ENCODE peak calls at places on chromosomes 7 and 10, in ten cellular contexts. D, J, R, N, L, C, A, V, I and U are unnamed samples.

GRCh38 chr7:134602921-134603394 is 43.7 kb upstream of the BPGM start:
- DNase-seq in D (no peak), J (no peak), R (no peak), N (no peak), L (no peak), C (no peak), A (peak; percentile 17), V (peak; percentile 77), I (no peak), U (no peak)

GRCh38 chr10:19785366-19785765 is 30.9 kb upstream of the PLXDC2 start:
- DNase-seq in D (no peak), J (no peak), R (no peak), N (no peak), L (no peak), C (no peak), A (no peak), V (no peak), I (no peak), U (no peak)

GRCh38 chr10:110742801-110743200 is 98.7 kb downstream of the RBM20 start:
- DNase-seq in D (no peak), J (no peak), R (no peak), N (no peak), L (no peak), C (no peak), A (no peak), V (no peak), I (no peak), U (no peak)

GRCh38 chr7:157619753-157620525 is 283.1 kb downstream of the DNAJB6 start:
- DNase-seq in D (no peak), J (no peak), R (no peak), N (peak; percentile 83), L (no peak), C (no peak), A (no peak), V (no peak), I (no peak), U (no peak)

GRCh38 chr7:104627516-104627915 is 299.1 kb downstream of the LHFPL3 start:
- DNase-seq in D (no peak), J (no peak), R (no peak), N (no peak), L (no peak), C (no peak), A (peak; percentile 29), V (no peak), I (peak; percentile 4), U (no peak)

GRCh38 chr10:14185501-14186045 is 145.2 kb downstream of the FRMD4A start:
- DNase-seq in D (no peak), J (peak; percentile 76), R (no peak), N (no peak), L (no peak), C (no peak), A (peak; percentile 76), V (no peak), I (peak; percentile 76), U (peak; percentile 63)

GRCh38 chr10:122128357-122128756 is 139.4 kb downstream of the TACC2 start:
- DNase-seq in D (no peak), J (no peak), R (no peak), N (no peak), L (no peak), C (no peak), A (no peak), V (no peak), I (no peak), U (no peak)

GRCh38 chr10:35447693-35448407 is 111.5 kb downstream of the CCNY start:
- DNase-seq in D (peak; percentile 76), J (no peak), R (no peak), N (no peak), L (no peak), C (no peak), A (peak; percentile 79), V (no peak), I (peak; percentile 44), U (no peak)

GRCh38 chr7:27147211-27148030 is at the start of gene HOXA6:
- DNase-seq in D (no peak), J (no peak), R (no peak), N (peak; percentile 92), L (no peak), C (peak; percentile 73), A (no peak), V (no peak), I (no peak), U (no peak)

GRCh38 chr7:12490105-12490688 is 80.3 kb upstream of the SCIN start:
- DNase-seq in D (no peak), J (no peak), R (no peak), N (no peak), L (no peak), C (no peak), A (peak; percentile 45), V (peak; percentile 3), I (peak; percentile 30), U (peak; percentile 33)

GRCh38 chr7:69276011-69276729 is 322.1 kb upstream of the AUTS2 start:
- DNase-seq in D (no peak), J (no peak), R (no peak), N (no peak), L (no peak), C (peak; percentile 41), A (no peak), V (no peak), I (no peak), U (no peak)

GRCh38 chr10:42754155-42755027 is 28.2 kb upstream of the BMS1 start:
- DNase-seq in D (peak; percentile 48), J (peak; percentile 69), R (no peak), N (no peak), L (no peak), C (no peak), A (peak; percentile 22), V (no peak), I (no peak), U (no peak)

GRCh38 chr7:155815332-155816191 is 3.3 kb upstream of the SHH start:
- DNase-seq in D (peak; percentile 69), J (peak; percentile 84), R (no peak), N (no peak), L (peak; percentile 75), C (no peak), A (peak; percentile 58), V (no peak), I (peak; percentile 59), U (peak; percentile 56)

GRCh38 chr7:140539466-140539865 is 60.2 kb upstream of the MKRN1 start:
- DNase-seq in D (no peak), J (peak; percentile 24), R (no peak), N (no peak), L (no peak), C (no peak), A (no peak), V (no peak), I (no peak), U (no peak)

GRCh38 chr7:131370523-131370968 is 42.9 kb downstream of the MKLN1 start:
- DNase-seq in D (peak; percentile 18), J (no peak), R (no peak), N (no peak), L (no peak), C (no peak), A (peak; percentile 82), V (no peak), I (peak; percentile 58), U (peak; percentile 74)